ENCODE peak calls at places on chromosomes 12 and 14, in ten cellular contexts. Y is posterior cingulate gyrus; K is HEK293T; N is stimulated activated CD4-positive, alpha-beta T cell treated with anti-CD3 and anti-CD28 coated beads, Interleukin-1b, Interleukin-23, amount 100 ng/mL, for 24 hours; H is T-helper 2 cell; L is AG08396; Q is hypothalamus; F is iPS DF 6.9; D is osteoblast; X is endothelial cell. W is an unnamed sample.
A peak's percentile ranks its signal among the peaks of the same experiment; 100 is the strongest.

GRCh38 chr12:93848453-93849120 is 171.4 kb downstream of the CRADD start:
- DNase-seq in Y (no peak), D (no peak), K (no peak), L (no peak), X (no peak), F (no peak), H (no peak), N (no peak), Q (no peak), W (no peak)

GRCh38 chr12:117010693-117011451 is 88.3 kb downstream of the TESC start:
- DNase-seq in X (no peak), N (no peak), H (no peak), K (no peak), L (no peak), D (peak; percentile 73), Q (no peak), F (no peak), Y (no peak), W (no peak)

GRCh38 chr12:122117979-122118378 is 39.4 kb downstream of the MLXIP start:
- DNase-seq in Q (no peak), L (no peak), N (no peak), Y (no peak), D (no peak), X (no peak), H (no peak), K (no peak), F (no peak), W (no peak)

GRCh38 chr14:65623759-65624158 is 211.2 kb downstream of the FUT8 start:
- DNase-seq in K (no peak), N (no peak), L (no peak), F (no peak), H (no peak), Q (no peak), D (no peak), X (no peak), Y (no peak), W (no peak)

GRCh38 chr14:52015411-52016030 is 26.2 kb downstream of the RTRAF start:
- DNase-seq in Q (peak; percentile 21), N (no peak), L (no peak), H (no peak), F (no peak), D (peak; percentile 76), K (peak; percentile 23), X (peak; percentile 54), Y (peak; percentile 66), W (no peak)

GRCh38 chr12:106113042-106113441 is 25.7 kb downstream of the NUAK1 start:
- DNase-seq in H (no peak), K (no peak), Y (no peak), N (no peak), Q (no peak), F (no peak), X (no peak), L (no peak), D (no peak), W (peak; percentile 86)

GRCh38 chr12:47843226-47843980 is 23.7 kb upstream of the HDAC7 start:
- DNase-seq in F (no peak), Y (no peak), Q (no peak), N (no peak), L (no peak), X (no peak), D (no peak), K (no peak), H (no peak), W (no peak)

GRCh38 chr12:98373019-98373554 is 142.3 kb upstream of the TMPO start:
- DNase-seq in F (peak; percentile 43), X (peak; percentile 41), L (peak; percentile 25), K (peak; percentile 40), H (no peak), D (no peak), Q (no peak), N (no peak), Y (no peak), W (peak; percentile 30)

GRCh38 chr12:54356951-54357356 is 7.3 kb downstream of the GPR84 start:
- DNase-seq in H (no peak), D (peak; percentile 8), X (no peak), N (no peak), K (no peak), L (no peak), Y (no peak), Q (no peak), F (no peak), W (no peak)

GRCh38 chr12:12305568-12306300 is 38.9 kb upstream of the LRP6 start:
- DNase-seq in K (no peak), D (no peak), X (no peak), L (no peak), Q (no peak), F (no peak), H (no peak), Y (no peak), N (no peak), W (no peak)